ENCODE peak calls at places on chromosomes 4 and X, in six cellular contexts. B is amniotic stem cell; Z is effector CD4-positive, alpha-beta T cell; G is stomach; P is germinal center; O is colonic mucosa. N is an unnamed sample.

GRCh38 chr4:52915730-52916129 is 53.6 kb downstream of the RASL11B start:
- DNase-seq in B (no peak), Z (no peak), G (peak), P (no peak), O (no peak), N (no peak)

GRCh38 chr4:10077492-10078335 is 38.9 kb downstream of the WDR1 start:
- DNase-seq in B (no peak), Z (no peak), G (peak), P (no peak), O (peak), N (no peak)

GRCh38 chr4:144718958-144719512 is 73.1 kb downstream of the HHIP start:
- DNase-seq in B (no peak), Z (no peak), G (no peak), P (no peak), O (no peak), N (no peak)

GRCh38 chr4:106585920-106586349 is 217.4 kb upstream of the GIMD1 start:
- DNase-seq in B (no peak), Z (no peak), G (no peak), P (no peak), O (no peak), N (no peak)

GRCh38 chrX:154775611-154776349 is 13.1 kb downstream of the DKC1 start:
- DNase-seq in B (no peak), Z (no peak), G (no peak), P (no peak), O (no peak), N (no peak)

GRCh38 chrX:136162827-136163427 is 15.6 kb downstream of the FHL1 start:
- DNase-seq in B (no peak), Z (peak), G (peak), P (peak), O (peak), N (peak)

GRCh38 chr4:75547647-75548387 is 8.0 kb upstream of the ODAPH start:
- DNase-seq in B (no peak), Z (no peak), G (peak), P (no peak), O (peak), N (no peak)

GRCh38 chr4:2936773-2937145 is 26.4 kb downstream of the NOP14 start:
- DNase-seq in B (no peak), Z (no peak), G (no peak), P (no peak), O (no peak), N (peak)

GRCh38 chrX:56746996-56747395 is 18.0 kb downstream of the NBDY start:
- DNase-seq in B (no peak), Z (no peak), G (no peak), P (no peak), O (no peak), N (no peak)

GRCh38 chrX:17081969-17082368 is 135.5 kb downstream of the REPS2 start:
- DNase-seq in B (no peak), Z (no peak), G (no peak), P (no peak), O (no peak), N (no peak)

N was measured in GM20000.